ENCODE peak calls at places on chromosomes 7 and 10, in five cellular contexts. C is nephron progenitor cell, H is coronary artery, O is stomach, Z is Caco-2. Y is an unnamed sample.

GRCh38 chr10:60139290-60139689 is 232.9 kb upstream of the CCDC6 start:
- DNase-seq in C (no peak), H (no peak), O (no peak), Z (no peak), Y (no peak)

GRCh38 chr10:33967721-33968120 is 633.3 kb upstream of the NRP1 start:
- DNase-seq in C (no peak), H (no peak), O (no peak), Z (peak), Y (no peak)

GRCh38 chr7:155222578-155222977 is 75.1 kb upstream of the INSIG1 start:
- DNase-seq in C (no peak), H (no peak), O (no peak), Z (no peak), Y (no peak)

GRCh38 chr10:70174058-70174741 is 3.9 kb upstream of the SAR1A start:
- DNase-seq in C (no peak), H (no peak), O (no peak), Z (no peak), Y (no peak)

GRCh38 chr10:16835223-16835622 is 18.0 kb upstream of the RSU1 start:
- DNase-seq in C (no peak), H (no peak), O (no peak), Z (no peak), Y (no peak)

GRCh38 chr10:130493446-130494198 is 357.4 kb downstream of the GLRX3 start:
- DNase-seq in C (no peak), H (peak), O (no peak), Z (no peak), Y (peak)

GRCh38 chr10:89213191-89213808 is 6.2 kb upstream of the CH25H start:
- DNase-seq in C (no peak), H (no peak), O (no peak), Z (peak), Y (no peak)

GRCh38 chr7:604038-604883 is 84.6 kb upstream of the PDGFA start:
- DNase-seq in C (no peak), H (peak), O (peak), Z (no peak), Y (no peak)

GRCh38 chr7:22723171-22723601 is 3.8 kb upstream of the IL6 start:
- DNase-seq in C (no peak), H (peak), O (peak), Z (no peak), Y (no peak)

GRCh38 chr7:36145686-36146085 is 7.4 kb upstream of the EEPD1 start:
- DNase-seq in C (no peak), H (no peak), O (no peak), Z (no peak), Y (no peak)
- TF ChIP-seq CTCF in C (no peak), H (no peak), O (no peak), Z (no peak), Y (no peak)

GRCh38 chr10:97868134-97868685 is 18.6 kb downstream of the GOLGA7B start:
- DNase-seq in C (no peak), H (no peak), O (no peak), Z (no peak), Y (no peak)

GRCh38 chr10:97869091-97870042 is 19.7 kb downstream of the GOLGA7B start:
- DNase-seq in C (peak), H (peak), O (peak), Z (peak), Y (peak)

GRCh38 chr10:97867220-97867800 is 17.7 kb downstream of the GOLGA7B start:
- DNase-seq in C (no peak), H (no peak), O (no peak), Z (no peak), Y (no peak)

GRCh38 chr10:97865488-97865887 is 15.8 kb downstream of the GOLGA7B start:
- DNase-seq in C (no peak), H (no peak), O (no peak), Z (no peak), Y (no peak)

DNA sequence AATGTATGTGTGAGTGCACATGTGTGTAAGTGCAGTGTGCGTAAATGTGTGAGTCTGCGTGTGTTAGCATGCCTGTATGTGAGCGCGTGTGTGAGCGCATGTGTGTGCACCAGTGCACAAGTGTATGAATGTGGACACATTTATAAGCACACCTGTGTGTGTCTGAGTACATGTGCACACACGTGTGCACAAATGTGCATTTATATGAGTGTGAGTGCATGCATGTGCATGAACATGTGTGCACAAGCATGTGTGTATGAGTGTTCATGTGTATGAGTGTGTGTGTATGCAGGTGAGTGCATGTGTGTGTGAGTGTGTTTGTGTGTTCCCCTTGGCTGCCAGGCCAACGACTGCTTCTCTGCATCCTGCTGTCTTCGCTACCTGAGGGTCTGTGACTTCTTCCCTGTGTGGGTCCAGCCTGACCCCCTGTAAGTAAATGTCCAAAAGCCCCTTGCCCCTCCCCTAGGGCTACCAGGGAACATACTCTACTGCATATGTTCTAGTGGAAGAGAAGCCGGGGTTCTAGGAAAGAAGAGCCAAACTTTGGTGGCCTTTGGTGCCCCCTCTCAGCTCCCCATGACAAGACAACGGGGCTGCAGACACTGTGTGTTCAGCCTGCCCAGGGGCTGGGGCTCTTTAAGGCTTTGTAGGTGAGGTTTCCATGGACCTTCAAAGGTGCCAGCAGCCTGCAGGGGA is 17.0 kb downstream of the GOLGA7B start:
- DNase-seq in C (no peak), H (no peak), O (no peak), Z (no peak), Y (no peak)
- TF ChIP-seq CTCF in C (no peak), H (no peak), O (no peak), Z (no peak), Y (no peak)

DNA sequence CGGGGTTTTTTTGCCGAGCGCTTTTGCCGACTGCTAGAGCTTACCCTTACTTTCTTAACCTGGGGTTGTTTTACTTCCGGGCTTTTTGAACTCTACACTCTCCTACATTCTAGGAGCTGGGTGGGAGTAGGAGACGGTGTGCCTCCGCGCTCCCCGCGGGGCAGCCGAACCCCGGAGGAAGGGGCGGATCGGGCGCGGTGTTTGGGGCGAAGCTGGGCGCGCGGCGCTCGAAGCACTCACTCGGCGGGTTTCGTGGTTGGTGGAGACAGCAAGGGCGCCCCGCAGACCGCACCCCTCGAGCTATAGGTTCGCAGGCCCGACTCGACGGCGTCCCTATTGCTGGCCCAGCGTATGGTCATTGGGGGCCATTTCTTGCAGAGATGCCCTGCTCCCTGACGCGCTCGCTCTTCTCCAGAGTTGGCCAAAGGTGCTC is 245 bp downstream of the ZNF518A start:
- DNase-seq in C (peak), H (peak), O (peak), Z (peak), Y (peak)
- TF ChIP-seq CTCF in C (no peak), H (no peak), O (no peak), Z (peak), Y (peak)

DNA sequence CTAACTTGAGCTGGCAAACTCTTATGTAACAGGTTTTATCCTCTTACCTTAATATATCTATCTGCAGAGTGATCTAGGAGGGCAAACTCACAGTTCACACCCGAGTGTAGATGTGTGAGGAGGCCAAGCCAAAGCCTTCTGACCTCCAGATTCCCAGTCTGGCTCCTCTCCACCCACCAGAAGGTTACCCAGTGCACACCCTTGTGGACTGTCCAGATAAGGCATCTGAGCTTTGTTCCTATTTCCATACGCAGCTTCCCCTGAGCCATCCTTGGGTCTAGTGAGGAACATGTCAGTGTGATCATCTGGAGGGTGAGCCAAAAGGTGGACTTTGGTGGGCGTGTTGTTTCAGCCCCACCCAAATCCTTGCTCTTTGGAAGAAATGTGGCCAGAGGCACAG is 203.0 kb upstream of the MEOX2 start:
- DNase-seq in C (no peak), H (no peak), O (no peak), Z (peak), Y (no peak)
- TF ChIP-seq CTCF in C (peak), H (no peak), O (no peak), Z (peak), Y (peak)

GRCh38 chr10:3068201-3068967 is 1.0 kb downstream of the PFKP start:
- DNase-seq in C (peak), H (no peak), O (peak), Z (peak), Y (peak)
- TF ChIP-seq CTCF in C (no peak), H (no peak), O (no peak), Z (peak), Y (peak)

GRCh38 chr7:100057006-100057405 is 7.4 kb downstream of the ZSCAN21 start:
- DNase-seq in C (no peak), H (no peak), O (no peak), Z (no peak), Y (no peak)

GRCh38 chr7:100065452-100066186 is 15.9 kb downstream of the ZNF3 start:
- DNase-seq in C (no peak), H (no peak), O (no peak), Z (no peak), Y (no peak)

GRCh38 chr7:100063376-100063775 is 13.8 kb downstream of the ZSCAN21 start:
- DNase-seq in C (no peak), H (no peak), O (no peak), Z (no peak), Y (no peak)

GRCh38 chr7:100064162-100064561 is 14.6 kb downstream of the ZSCAN21 start:
- DNase-seq in C (no peak), H (no peak), O (no peak), Z (no peak), Y (no peak)

DNA sequence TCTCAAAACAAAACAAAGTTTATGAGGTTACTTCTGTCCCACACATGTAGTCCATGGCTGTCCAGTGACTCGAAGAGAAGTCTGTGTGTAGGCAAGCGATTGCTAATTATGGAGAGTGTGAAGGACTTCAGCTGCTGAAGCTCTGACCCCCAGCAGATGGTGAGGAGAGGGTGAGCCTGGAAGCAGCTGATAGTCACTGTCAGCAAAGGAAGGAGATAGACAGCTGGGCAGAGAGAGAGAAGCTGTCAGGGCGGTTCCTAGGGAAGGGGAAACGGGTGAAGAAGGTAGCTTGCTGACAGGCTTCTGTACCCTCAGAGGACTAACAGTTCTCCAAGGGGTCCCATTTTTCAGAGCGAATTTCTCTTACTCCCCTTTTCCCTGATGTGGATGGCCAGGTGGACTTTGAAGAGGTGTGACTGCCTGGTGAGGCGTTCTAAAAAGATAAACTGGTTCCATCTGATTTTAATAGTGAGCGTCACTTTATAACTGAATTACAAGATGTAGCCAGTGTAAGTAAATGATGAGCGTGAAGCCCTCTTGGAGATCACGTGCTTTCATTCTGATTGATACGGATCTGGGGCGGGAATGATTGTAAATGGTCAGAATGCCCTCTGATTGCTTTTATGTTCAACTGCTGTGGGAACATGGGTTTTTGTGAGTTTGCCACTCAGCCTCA is 12.1 kb downstream of the ZSCAN21 start:
- DNase-seq in C (no peak), H (no peak), O (no peak), Z (no peak), Y (no peak)
- TF ChIP-seq CTCF in C (no peak), H (no peak), O (no peak), Z (no peak), Y (no peak)

DNA sequence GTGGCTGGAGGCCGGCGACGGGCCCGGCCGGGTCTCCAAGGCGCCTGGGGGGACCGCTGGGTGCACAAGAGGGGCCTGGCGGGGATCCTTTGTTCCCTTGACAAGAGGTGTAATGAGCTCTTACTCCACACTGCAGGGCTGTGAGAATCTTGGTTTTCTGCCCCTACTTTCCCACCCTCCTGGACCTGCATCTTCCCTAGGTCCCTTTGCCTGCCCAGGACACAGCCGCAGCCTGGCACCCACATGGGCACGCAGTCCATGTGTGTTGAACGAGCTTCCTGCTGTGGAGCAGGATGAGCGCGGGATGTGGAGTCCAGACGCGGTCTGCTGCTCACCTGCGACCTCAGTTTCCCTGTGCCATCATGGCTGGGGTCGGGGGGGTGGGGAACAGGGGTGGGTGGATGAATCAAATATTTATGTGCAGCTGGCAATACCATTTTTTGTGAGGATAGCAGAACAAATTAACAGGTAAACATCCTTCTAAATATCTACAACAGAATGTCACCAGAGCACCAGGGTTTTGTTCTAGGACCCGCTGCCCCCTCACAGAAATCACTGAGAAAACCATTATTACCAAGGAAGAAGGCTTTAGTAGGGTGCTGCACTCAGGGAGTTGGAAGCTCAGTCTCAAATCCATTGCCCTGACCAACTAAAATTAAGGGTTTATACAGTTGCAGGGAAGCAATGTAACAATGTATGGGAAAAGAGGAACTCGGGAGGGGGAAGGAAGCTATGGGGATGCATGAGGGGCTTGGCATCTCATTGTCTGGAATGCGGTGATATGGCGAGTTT is 474 bp upstream of the NSMCE4A start:
- DNase-seq in C (no peak), H (no peak), O (no peak), Z (no peak), Y (no peak)
- TF ChIP-seq CTCF in C (peak), H (peak), O (no peak), Z (no peak), Y (no peak)